ENCODE peak calls at places on chromosomes 2 and 18, in six cellular contexts. Y is germinal center, Q is pancreas, K is spleen, W is cardiac septum, D is left ventricle myocardium inferior. E is an unnamed sample.
A peak's percentile ranks its signal among the peaks of the same experiment; 100 is the strongest.

GRCh38 chr2:185782223-185782769 is 43.7 kb downstream of the FSIP2 start:
- DNase-seq in Y (no peak), Q (no peak), K (no peak), W (no peak), D (no peak), E (no peak)

GRCh38 chr18:58178476-58178875 is 134.4 kb downstream of the NEDD4L start:
- DNase-seq in Y (no peak), Q (no peak), K (no peak), W (no peak), D (no peak), E (no peak)

GRCh38 chr2:23711979-23712755 is 214.8 kb downstream of the ATAD2B start:
- DNase-seq in Y (no peak), Q (no peak), K (no peak), W (no peak), D (no peak), E (no peak)

GRCh38 chr18:9627642-9628041 is 13.3 kb upstream of the PPP4R1 start:
- DNase-seq in Y (no peak), Q (no peak), K (no peak), W (no peak), D (no peak), E (no peak)

GRCh38 chr2:182827182-182827879 is 39.1 kb downstream of the FRZB start:
- DNase-seq in Y (no peak), Q (no peak), K (no peak), W (no peak), D (no peak), E (no peak)

GRCh38 chr2:108536133-108536780 is 2.0 kb downstream of the LIMS1 start:
- DNase-seq in Y (no peak), Q (no peak), K (no peak), W (no peak), D (no peak), E (no peak)

GRCh38 chr18:49728542-49728941 is 84.8 kb downstream of the ACAA2 start:
- DNase-seq in Y (peak; percentile 25), Q (peak; percentile 39), K (no peak), W (no peak), D (no peak), E (peak; percentile 48)

GRCh38 chr2:172102159-172102857 is 392 bp downstream of the DLX2 start:
- DNase-seq in Y (peak; percentile 7), Q (no peak), K (peak; percentile 85), W (no peak), D (no peak), E (no peak)

GRCh38 chr2:68320118-68320641 is 431 bp upstream of the CNRIP1 start:
- DNase-seq in Y (no peak), Q (no peak), K (no peak), W (no peak), D (no peak), E (peak; percentile 21)

GRCh38 chr18:57859314-57859713 is 56.2 kb upstream of the ATP8B1 start:
- DNase-seq in Y (peak; percentile 37), Q (no peak), K (no peak), W (no peak), D (no peak), E (no peak)

GRCh38 chr2:27016801-27017325 is 15.9 kb upstream of the TMEM214 start:
- DNase-seq in Y (peak; percentile 63), Q (no peak), K (no peak), W (peak; percentile 14), D (peak; percentile 41), E (peak; percentile 70)

GRCh38 chr18:58043452-58044369 is at the start of gene NEDD4L:
- DNase-seq in Y (peak; percentile 85), Q (peak; percentile 88), K (peak; percentile 96), W (peak; percentile 85), D (peak; percentile 77), E (peak; percentile 89)

GRCh38 chr2:5021148-5021547 is 671.0 kb upstream of the SOX11 start:
- DNase-seq in Y (no peak), Q (no peak), K (no peak), W (no peak), D (no peak), E (no peak)

GRCh38 chr2:85266424-85267041 is 61.3 kb downstream of the TGOLN2 start:
- DNase-seq in Y (peak; percentile 67), Q (peak; percentile 68), K (peak; percentile 89), W (peak; percentile 87), D (peak; percentile 74), E (peak; percentile 84)

GRCh38 chr2:150885236-150885635 is 376.4 kb downstream of the RBM43 start:
- DNase-seq in Y (no peak), Q (no peak), K (no peak), W (no peak), D (no peak), E (no peak)

GRCh38 chr2:101349893-101350662 is 37.2 kb downstream of the CREG2 start:
- DNase-seq in Y (no peak), Q (no peak), K (no peak), W (no peak), D (no peak), E (no peak)

GRCh38 chr18:70490008-70490933 is 201.4 kb downstream of the SOCS6 start:
- DNase-seq in Y (no peak), Q (no peak), K (no peak), W (no peak), D (no peak), E (no peak)

GRCh38 chr2:17646096-17646554 is 105.6 kb downstream of the VSNL1 start:
- DNase-seq in Y (peak; percentile 48), Q (peak; percentile 37), K (no peak), W (no peak), D (no peak), E (no peak)

GRCh38 chr2:22756644-22757043 is 628.3 kb upstream of the KLHL29 start:
- DNase-seq in Y (no peak), Q (no peak), K (no peak), W (no peak), D (no peak), E (no peak)

GRCh38 chr2:232376713-232377112 is 1.8 kb upstream of the ALPP start:
- DNase-seq in Y (no peak), Q (no peak), K (no peak), W (peak; percentile 26), D (no peak), E (no peak)

GRCh38 chr2:79191816-79192215 is 32.3 kb upstream of the REG3A start:
- DNase-seq in Y (no peak), Q (no peak), K (no peak), W (no peak), D (no peak), E (no peak)

GRCh38 chr2:55097462-55098410 is 47.5 kb upstream of the RTN4 start:
- DNase-seq in Y (no peak), Q (no peak), K (no peak), W (no peak), D (no peak), E (no peak)

GRCh38 chr2:39735648-39736047 is 43.4 kb downstream of the THUMPD2 start:
- DNase-seq in Y (no peak), Q (no peak), K (no peak), W (no peak), D (no peak), E (no peak)

GRCh38 chr2:27323592-27324285 is 842 bp upstream of the MPV17 start:
- DNase-seq in Y (no peak), Q (no peak), K (no peak), W (no peak), D (no peak), E (no peak)

GRCh38 chr18:72811047-72811446 is 56.7 kb downstream of the NETO1 start:
- DNase-seq in Y (no peak), Q (no peak), K (no peak), W (no peak), D (no peak), E (no peak)

GRCh38 chr18:57441395-57441794 is 6.2 kb downstream of the ONECUT2 start:
- DNase-seq in Y (no peak), Q (no peak), K (no peak), W (no peak), D (no peak), E (no peak)

GRCh38 chr2:235829726-235830125 is 335.9 kb downstream of the AGAP1 start:
- DNase-seq in Y (no peak), Q (no peak), K (peak; percentile 48), W (peak; percentile 64), D (no peak), E (no peak)

GRCh38 chr2:238725298-238725697 is 122.6 kb upstream of the TWIST2 start:
- DNase-seq in Y (no peak), Q (no peak), K (no peak), W (no peak), D (no peak), E (no peak)

GRCh38 chr2:46775722-46776121 is 139.9 kb downstream of the MCFD2 start:
- DNase-seq in Y (no peak), Q (no peak), K (no peak), W (no peak), D (no peak), E (no peak)

GRCh38 chr18:48947583-48947982 is 3.2 kb downstream of the SMAD7 start:
- DNase-seq in Y (no peak), Q (no peak), K (no peak), W (no peak), D (peak; percentile 55), E (peak; percentile 72)

GRCh38 chr2:44480068-44480467 is 118.3 kb downstream of the CAMKMT start:
- DNase-seq in Y (no peak), Q (no peak), K (no peak), W (no peak), D (no peak), E (no peak)

GRCh38 chr2:156334496-156335478 is 2.3 kb upstream of the NR4A2 start:
- DNase-seq in Y (no peak), Q (peak; percentile 93), K (peak; percentile 94), W (peak; percentile 96), D (peak; percentile 94), E (peak; percentile 96)

GRCh38 chr18:66510357-66511027 is 93.4 kb downstream of the CDH19 start:
- DNase-seq in Y (no peak), Q (no peak), K (no peak), W (no peak), D (no peak), E (no peak)

E was measured in left cardiac atrium.